ENCODE peak calls at places on chromosomes 4 and X, in five cellular contexts. F, V, X, E and D are unnamed samples.

GRCh38 chr4:96698891-96699290 is 859.0 kb downstream of the PDHA2 start:
- DNase-seq in F (no peak), V (no peak), E (no peak), X (no peak), D (no peak)

GRCh38 chr4:8747896-8748575 is 123.6 kb downstream of the HMX1 start:
- DNase-seq in E (peak; percentile 50), X (peak; percentile 36), V (no peak), F (no peak), D (no peak)

GRCh38 chrX:130264573-130264972 is 4.1 kb downstream of the ZNF280C start:
- DNase-seq in X (no peak), V (no peak), F (peak; percentile 26), E (no peak), D (no peak)

GRCh38 chr4:15870921-15871664 is 67.4 kb downstream of the FGFBP1 start:
- DNase-seq in X (no peak), E (no peak), F (no peak), V (no peak), D (no peak)

GRCh38 chrX:103607385-103608304 is at the start of gene TCEAL3:
- DNase-seq in X (peak; percentile 57), E (peak; percentile 82), F (peak; percentile 26), V (no peak), D (peak; percentile 70)

GRCh38 chr4:121950212-121950679 is 1.6 kb downstream of the TRPC3 start:
- DNase-seq in E (peak; percentile 77), F (peak; percentile 69), X (peak; percentile 70), V (no peak), D (peak; percentile 90)

GRCh38 chrX:137171626-137172025 is 137.8 kb upstream of the GPR101 start:
- DNase-seq in V (no peak), X (no peak), F (no peak), E (no peak), D (no peak)

GRCh38 chr4:54954656-54955388 is 170.6 kb downstream of the KDR start:
- DNase-seq in F (no peak), X (no peak), V (no peak), E (no peak), D (no peak)

GRCh38 chrX:26922278-26922677 is 540.9 kb downstream of the PPP4R3C start:
- DNase-seq in E (no peak), X (no peak), V (no peak), F (no peak), D (no peak)

GRCh38 chr4:40473578-40474388 is 138.7 kb downstream of the CHRNA9 start:
- DNase-seq in X (peak; percentile 61), E (no peak), V (peak; percentile 46), F (no peak), D (no peak)

GRCh38 chr4:184384056-184384809 is 90.1 kb downstream of the IRF2 start:
- DNase-seq in E (peak; percentile 79), X (no peak), F (peak; percentile 96), V (peak; percentile 92), D (no peak)

GRCh38 chrX:103367502-103367901 is 8.8 kb upstream of the BEX3 start:
- DNase-seq in F (peak; percentile 52), V (no peak), X (no peak), E (no peak), D (no peak)

GRCh38 chrX:15854080-15854655 is 445 bp downstream of the AP1S2 start:
- DNase-seq in F (no peak), E (peak; percentile 76), X (peak; percentile 73), V (no peak), D (peak; percentile 69)

GRCh38 chr4:186628058-186628711 is 72.8 kb upstream of the MTNR1A start:
- DNase-seq in F (no peak), V (no peak), E (no peak), X (no peak), D (no peak)

GRCh38 chr4:87118826-87119225 is 101.6 kb downstream of the KLHL8 start:
- DNase-seq in E (no peak), X (no peak), F (peak; percentile 93), V (no peak), D (no peak)

GRCh38 chrX:131262200-131262599 is 26.9 kb downstream of the IGSF1 start:
- DNase-seq in F (no peak), V (no peak), X (no peak), E (no peak), D (no peak)

GRCh38 chr4:37928896-37929537 is 31.2 kb upstream of the PTTG2 start:
- DNase-seq in F (no peak), X (no peak), E (no peak), V (no peak), D (no peak)

GRCh38 chrX:40734956-40735317 is 405 bp downstream of the MED14 start:
- DNase-seq in X (no peak), F (no peak), E (peak; percentile 67), V (no peak), D (peak; percentile 62)

GRCh38 chrX:53265771-53266170 is 15.6 kb downstream of the IQSEC2 start:
- DNase-seq in V (no peak), E (no peak), F (peak; percentile 69), X (no peak), D (no peak)

GRCh38 chrX:53261573-53261972 is 19.8 kb downstream of the IQSEC2 start:
- DNase-seq in X (no peak), E (no peak), F (no peak), V (no peak), D (peak; percentile 23)

GRCh38 chrX:53262918-53263394 is 18.4 kb downstream of the IQSEC2 start:
- DNase-seq in X (no peak), V (no peak), E (no peak), F (peak; percentile 55), D (no peak)

GRCh38 chrX:53262189-53262917 is 19.0 kb downstream of the IQSEC2 start:
- DNase-seq in X (no peak), F (no peak), V (no peak), E (peak; percentile 47), D (no peak)

GRCh38 chrX:53263597-53264094 is 17.7 kb downstream of the IQSEC2 start:
- DNase-seq in V (no peak), E (no peak), X (no peak), F (peak; percentile 71), D (no peak)
- H3K4me1 ChIP-seq in V (no peaks in the 10 kb centered on the region), E (no peaks in the 10 kb centered on the region), X (no peaks in the 10 kb centered on the region), F (peaks cover 24% of the 10 kb centered on the region), D (no peaks in the 10 kb centered on the region)

GRCh38 chr4:158671915-158672806 is at the start of gene ETFDH:
- DNase-seq in E (peak; percentile 100), V (peak; percentile 99), X (peak; percentile 99), F (peak; percentile 99), D (peak; percentile 99)
- TF ChIP-seq POLR2A in E (peak; percentile 43), V (peak; percentile 89), X (peak; percentile 95), F (no peak), D (peak; percentile 95)

GRCh38 chr4:44912980-44913379 is 186.6 kb upstream of the GNPDA2 start:
- DNase-seq in X (no peak), F (no peak), V (no peak), E (no peak), D (no peak)

GRCh38 chr4:44914223-44914622 is 187.9 kb upstream of the GNPDA2 start:
- DNase-seq in F (no peak), E (no peak), X (no peak), V (no peak), D (no peak)

GRCh38 chr4:44916406-44916805 is 190.1 kb upstream of the GNPDA2 start:
- DNase-seq in X (no peak), V (no peak), E (no peak), F (no peak), D (no peak)
- H3K4me3 ChIP-seq in X (no peak overlapping the region), V (no peak overlapping the region), E (peak overlapping the region; percentile 6), F (no peak overlapping the region), D (no peak overlapping the region)

DNA sequence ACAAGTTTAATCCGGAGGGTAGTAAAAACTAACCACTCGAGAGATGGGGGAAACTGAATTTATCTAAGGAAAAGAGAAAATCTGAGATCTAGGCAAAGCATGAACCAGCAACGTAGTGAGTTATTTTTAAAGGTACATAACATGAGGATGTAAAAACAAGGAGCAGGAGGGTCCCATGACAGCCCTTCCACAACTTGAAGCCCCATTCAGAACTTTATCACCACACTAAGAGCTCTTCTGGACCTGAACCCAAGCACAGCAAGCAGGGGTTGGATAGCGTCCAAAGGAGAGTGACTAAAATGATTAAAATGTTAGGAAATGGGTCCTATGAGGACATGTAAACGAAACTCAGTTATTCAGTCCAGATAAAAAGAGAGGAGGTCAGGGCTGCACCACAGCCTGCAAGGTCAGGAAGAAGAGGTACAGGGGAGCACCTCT is 16.2 kb downstream of the SH3RF1 start:
- DNase-seq in F (peak; percentile 87), E (no peak), X (peak; percentile 59), V (no peak), D (no peak)
- H3K4me1 ChIP-seq in F (peaks cover 29% of the 10 kb centered on the region), E (no peaks in the 10 kb centered on the region), X (no peaks in the 10 kb centered on the region), V (no peaks in the 10 kb centered on the region), D (peaks cover 67% of the 10 kb centered on the region)

GRCh38 chr4:2753444-2753843 is 2.7 kb downstream of the TNIP2 start:
- DNase-seq in X (no peak), F (no peak), V (no peak), E (no peak), D (peak; percentile 43)

GRCh38 chr4:2757426-2757825 is 1.3 kb upstream of the TNIP2 start:
- DNase-seq in V (no peak), F (no peak), X (no peak), E (no peak), D (no peak)

GRCh38 chr4:2754848-2755820 is 1.0 kb downstream of the TNIP2 start:
- DNase-seq in V (no peak), F (no peak), E (no peak), X (no peak), D (peak; percentile 43)

GRCh38 chr4:2756691-2757350 is 685 bp upstream of the TNIP2 start:
- DNase-seq in F (no peak), E (no peak), X (no peak), V (no peak), D (no peak)

DNA sequence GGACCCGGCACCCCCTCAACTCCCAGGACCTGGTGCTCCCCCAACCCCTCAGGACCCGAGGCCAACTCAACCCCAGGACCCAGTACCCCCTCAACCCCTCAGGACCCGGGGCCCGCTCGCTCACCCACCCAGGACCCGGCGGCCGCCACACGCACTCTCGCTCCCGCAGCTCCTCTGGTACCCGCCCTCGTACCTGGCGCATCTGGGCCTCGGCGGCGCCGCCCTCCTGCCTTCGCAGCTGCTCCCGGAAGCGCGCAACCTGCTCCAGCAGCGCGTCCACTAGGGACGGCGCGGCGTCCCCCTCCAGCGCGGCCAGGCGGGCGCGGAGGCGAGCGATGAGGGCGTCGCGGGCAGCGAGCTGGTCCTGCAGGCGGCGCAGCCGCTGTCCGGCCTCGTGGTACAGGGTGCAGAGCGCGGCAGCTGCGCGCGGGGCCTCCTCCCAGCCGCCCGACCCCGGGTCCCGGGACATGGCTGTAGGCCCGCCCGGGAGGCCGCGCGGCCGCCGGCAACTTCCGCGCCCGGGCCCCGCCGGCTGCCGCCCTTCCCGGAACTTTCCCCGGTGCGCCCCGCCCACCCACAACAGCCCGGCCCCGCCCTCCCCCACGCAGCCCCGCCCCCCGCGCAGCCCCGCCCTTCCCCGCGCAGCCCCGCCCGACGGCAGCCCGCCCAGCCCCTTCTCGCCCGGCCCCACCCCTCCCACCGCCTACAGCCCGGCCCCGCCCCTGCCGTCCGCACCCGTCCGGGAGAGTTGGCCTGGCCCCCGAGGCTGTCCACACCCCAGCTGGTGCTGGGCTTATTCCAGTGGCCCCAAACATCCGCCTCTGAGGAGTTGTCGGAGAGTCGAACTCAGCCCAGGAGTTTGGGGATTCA is at the start of gene TNIP2:
- DNase-seq in V (no peak), X (peak; percentile 93), F (peak; percentile 73), E (peak; percentile 95), D (peak; percentile 81)
- TF ChIP-seq POLR2A in V (peak; percentile 86), X (peak; percentile 84), F (peak; percentile 34), E (no peak), D (peak; percentile 94)

GRCh38 chr4:102828497-102828808 is 1.1 kb upstream of the UBE2D3 start:
- DNase-seq in X (no peak), V (no peak), F (peak; percentile 18), E (no peak), D (no peak)
- H3K4me3 ChIP-seq in X (peak overlapping the region; percentile 86), V (peak overlapping the region; percentile 67), F (peak overlapping the region; percentile 69), E (peak overlapping the region; percentile 95), D (peak overlapping the region; percentile 93)